ENCODE peak calls at places on chromosomes 13 and 19, in four cellular contexts. C, Y, I and N are unnamed samples.

GRCh38 chr19:28876604-28877123 is 336.3 kb downstream of the UQCRFS1 start:
- DNase-seq in I (no peak), C (no peak), Y (no peak), N (no peak)

GRCh38 chr19:47095707-47096704 is 17.6 kb downstream of the ZC3H4 start:
- DNase-seq in I (no peak), Y (no peak), C (peak), N (no peak)

GRCh38 chr13:44576396-44577235 is 486 bp upstream of the TSC22D1 start:
- DNase-seq in I (no peak), C (no peak), Y (peak), N (peak)

GRCh38 chr19:1166872-1167573 is 7.0 kb downstream of the SBNO2 start:
- DNase-seq in Y (no peak), C (no peak), I (no peak), N (no peak)

GRCh38 chr13:99086869-99087129 is 108.9 kb upstream of the DOCK9 start:
- DNase-seq in Y (peak), I (peak), C (no peak), N (no peak)

GRCh38 chr19:35055715-35056179 is 14.2 kb downstream of the HPN start:
- DNase-seq in Y (no peak), I (no peak), C (no peak), N (no peak)

GRCh38 chr13:93249259-93249917 is 22.8 kb downstream of the GPC6 start:
- DNase-seq in Y (no peak), C (peak), I (no peak), N (no peak)

GRCh38 chr13:27775943-27776342 is 16.3 kb upstream of the GSX1 start:
- DNase-seq in C (no peak), Y (no peak), I (no peak), N (no peak)

GRCh38 chr13:105814219-105814901 is 721.1 kb downstream of the EFNB2 start:
- DNase-seq in I (no peak), Y (no peak), C (no peak), N (no peak)

GRCh38 chr13:114132419-114133121 is at the start of gene RASA3:
- DNase-seq in C (peak), Y (peak), I (peak), N (peak)

GRCh38 chr13:53068841-53069520 is 40.4 kb downstream of the OLFM4 start:
- DNase-seq in C (no peak), Y (no peak), I (no peak), N (peak)

GRCh38 chr13:64697226-64697625 is 2532.9 kb downstream of the PCDH9 start:
- DNase-seq in I (no peak), Y (no peak), C (peak), N (no peak)

GRCh38 chr13:32175307-32175706 is 139.9 kb downstream of the ZAR1L start:
- DNase-seq in C (peak), Y (no peak), I (no peak), N (no peak)

GRCh38 chr13:51935326-51936171 is 73.8 kb downstream of the CCDC70 start:
- DNase-seq in C (peak), Y (no peak), I (no peak), N (no peak)

GRCh38 chr13:37403776-37404497 is 194.6 kb downstream of the POSTN start:
- DNase-seq in C (peak), I (no peak), Y (no peak), N (no peak)

GRCh38 chr19:19040417-19040816 is 7.0 kb downstream of the ARMC6 start:
- DNase-seq in I (no peak), C (peak), Y (no peak), N (no peak)

GRCh38 chr13:63377986-63378385 is 1962.3 kb upstream of the PCDH20 start:
- DNase-seq in Y (no peak), C (no peak), I (no peak), N (no peak)

GRCh38 chr13:112331675-112332074 is 44.5 kb upstream of the SPACA7 start:
- DNase-seq in Y (no peak), C (no peak), I (no peak), N (peak)

GRCh38 chr13:114089751-114090400 is 42.5 kb downstream of the RASA3 start:
- DNase-seq in Y (no peak), C (no peak), I (peak), N (no peak)

GRCh38 chr13:110274687-110275086 is 32.3 kb downstream of the COL4A1 start:
- DNase-seq in I (no peak), C (no peak), Y (no peak), N (no peak)

GRCh38 chr13:52118595-52118994 is 10.3 kb downstream of the NEK5 start:
- DNase-seq in Y (no peak), C (no peak), I (no peak), N (no peak)

GRCh38 chr19:18987456-18987855 is 45.9 kb downstream of the SUGP2 start:
- DNase-seq in Y (no peak), C (no peak), I (no peak), N (no peak)

GRCh38 chr19:16268676-16269319 is 55.8 kb upstream of the KLF2 start:
- DNase-seq in Y (peak), C (no peak), I (no peak), N (no peak)

GRCh38 chr19:41373993-41374392 is 2.3 kb upstream of the TMEM91 start:
- DNase-seq in I (peak), C (peak), Y (no peak), N (peak)